ENCODE peak calls at places on chromosome 10, in seven cellular contexts. One of them, this sample, is unnamed.

GRCh38 chr10:86827639-86828038 is 71.2 kb downstream of the BMPR1A start:
- DNase-seq in H1: no peak
- DNase-seq in GM12891: no peak
- DNase-seq in SK-N-SH: no peak
- DNase-seq in HepG2: no peak
- DNase-seq in K562: no peak
- DNase-seq in GM12878: no peak
- DNase-seq in this sample: no peak

GRCh38 chr10:124151466-124152095 is 58.2 kb upstream of the CHST15 start:
- DNase-seq in H1: no peak
- DNase-seq in GM12891: no peak
- DNase-seq in SK-N-SH: no peak
- DNase-seq in HepG2: no peak
- DNase-seq in K562: no peak
- DNase-seq in GM12878: no peak
- DNase-seq in this sample: no peak

GRCh38 chr10:86786368-86786767 is 29.9 kb downstream of the BMPR1A start:
- DNase-seq in H1: no peak
- DNase-seq in GM12891: no peak
- DNase-seq in SK-N-SH: no peak
- DNase-seq in HepG2: no peak
- DNase-seq in K562: no peak
- DNase-seq in GM12878: no peak
- DNase-seq in this sample: no peak

GRCh38 chr10:16942361-16943078 is 125.3 kb upstream of the RSU1 start:
- DNase-seq in H1: no peak
- DNase-seq in GM12891: no peak
- DNase-seq in SK-N-SH: no peak
- DNase-seq in HepG2: no peak
- DNase-seq in K562: no peak
- DNase-seq in GM12878: no peak
- DNase-seq in this sample: no peak

GRCh38 chr10:122213766-122214165 is 57.3 kb upstream of the BTBD16 start:
- DNase-seq in H1: no peak
- DNase-seq in GM12891: no peak
- DNase-seq in SK-N-SH: peak; percentile 78
- DNase-seq in HepG2: no peak
- DNase-seq in K562: no peak
- DNase-seq in GM12878: no peak
- DNase-seq in this sample: no peak

GRCh38 chr10:35324196-35324595 is 12.1 kb upstream of the CCNY start:
- DNase-seq in H1: no peak
- DNase-seq in GM12891: no peak
- DNase-seq in SK-N-SH: no peak
- DNase-seq in HepG2: no peak
- DNase-seq in K562: no peak
- DNase-seq in GM12878: no peak
- DNase-seq in this sample: no peak

GRCh38 chr10:123309740-123310139 is 155.5 kb downstream of the BUB3 start:
- DNase-seq in H1: peak; percentile 42
- DNase-seq in GM12891: no peak
- DNase-seq in SK-N-SH: no peak
- DNase-seq in HepG2: no peak
- DNase-seq in K562: no peak
- DNase-seq in GM12878: no peak
- DNase-seq in this sample: no peak

GRCh38 chr10:74969093-74969492 is 142.4 kb upstream of the SAMD8 start:
- DNase-seq in H1: no peak
- DNase-seq in GM12891: no peak
- DNase-seq in SK-N-SH: no peak
- DNase-seq in HepG2: no peak
- DNase-seq in K562: no peak
- DNase-seq in GM12878: no peak
- DNase-seq in this sample: no peak

GRCh38 chr10:129410688-129411087 is 56.4 kb upstream of the MGMT start:
- DNase-seq in H1: no peak
- DNase-seq in GM12891: no peak
- DNase-seq in SK-N-SH: no peak
- DNase-seq in HepG2: no peak
- DNase-seq in K562: no peak
- DNase-seq in GM12878: no peak
- DNase-seq in this sample: no peak

GRCh38 chr10:110074986-110075664 is 67.3 kb downstream of the ADD3 start:
- DNase-seq in H1: no peak
- DNase-seq in GM12891: no peak
- DNase-seq in SK-N-SH: no peak
- DNase-seq in HepG2: no peak
- DNase-seq in K562: no peak
- DNase-seq in GM12878: no peak
- DNase-seq in this sample: no peak

GRCh38 chr10:72321248-72322029 is 33.3 kb downstream of the DNAJB12 start:
- DNase-seq in H1: no peak
- DNase-seq in GM12891: no peak
- DNase-seq in SK-N-SH: no peak
- DNase-seq in HepG2: no peak
- DNase-seq in K562: peak; percentile 72
- DNase-seq in GM12878: no peak
- DNase-seq in this sample: peak; percentile 4

GRCh38 chr10:117431160-117431559 is 55.9 kb upstream of the PDZD8 start:
- DNase-seq in H1: no peak
- DNase-seq in GM12891: no peak
- DNase-seq in SK-N-SH: no peak
- DNase-seq in HepG2: no peak
- DNase-seq in K562: no peak
- DNase-seq in GM12878: no peak
- DNase-seq in this sample: no peak

GRCh38 chr10:25016349-25017246 is at the start of gene THNSL1:
- DNase-seq in H1: peak; percentile 90
- DNase-seq in GM12891: peak; percentile 80
- DNase-seq in SK-N-SH: peak; percentile 92
- DNase-seq in HepG2: peak; percentile 97
- DNase-seq in K562: peak; percentile 99
- DNase-seq in GM12878: peak; percentile 90
- DNase-seq in this sample: peak; percentile 81

GRCh38 chr10:116671274-116671926 is 50.6 kb downstream of the PNLIPRP2 start:
- DNase-seq in H1: no peak
- DNase-seq in GM12891: no peak
- DNase-seq in SK-N-SH: no peak
- DNase-seq in HepG2: no peak
- DNase-seq in K562: no peak
- DNase-seq in GM12878: no peak
- DNase-seq in this sample: no peak

GRCh38 chr10:113680172-113681111 is 730 bp downstream of the CASP7 start:
- DNase-seq in H1: no peak
- DNase-seq in GM12891: no peak
- DNase-seq in SK-N-SH: no peak
- DNase-seq in HepG2: peak; percentile 24
- DNase-seq in K562: peak; percentile 21
- DNase-seq in GM12878: peak; percentile 42
- DNase-seq in this sample: no peak

GRCh38 chr10:7408494-7409044 is 2.3 kb downstream of the SFMBT2 start:
- DNase-seq in H1: peak; percentile 76
- DNase-seq in GM12891: peak; percentile 50
- DNase-seq in SK-N-SH: peak; percentile 90
- DNase-seq in HepG2: no peak
- DNase-seq in K562: peak; percentile 79
- DNase-seq in GM12878: no peak
- DNase-seq in this sample: peak; percentile 56

GRCh38 chr10:8133146-8133545 is 78.7 kb downstream of the GATA3 start:
- DNase-seq in H1: no peak
- DNase-seq in GM12891: no peak
- DNase-seq in SK-N-SH: no peak
- DNase-seq in HepG2: no peak
- DNase-seq in K562: no peak
- DNase-seq in GM12878: peak; percentile 80
- DNase-seq in this sample: peak; percentile 23

GRCh38 chr10:83917519-83918506 is 221.5 kb upstream of the GHITM start:
- DNase-seq in H1: no peak
- DNase-seq in GM12891: peak; percentile 18
- DNase-seq in SK-N-SH: no peak
- DNase-seq in HepG2: peak; percentile 12
- DNase-seq in K562: peak; percentile 39
- DNase-seq in GM12878: peak; percentile 32
- DNase-seq in this sample: no peak

GRCh38 chr10:123135415-123136141 is at the start of gene HMX3:
- DNase-seq in H1: peak; percentile 85
- DNase-seq in GM12891: peak; percentile 63
- DNase-seq in SK-N-SH: peak; percentile 57
- DNase-seq in HepG2: no peak
- DNase-seq in K562: peak; percentile 86
- DNase-seq in GM12878: no peak
- DNase-seq in this sample: peak; percentile 73

GRCh38 chr10:51176976-51177690 is 102.8 kb downstream of the PRKG1 start:
- DNase-seq in H1: no peak
- DNase-seq in GM12891: no peak
- DNase-seq in SK-N-SH: no peak
- DNase-seq in HepG2: no peak
- DNase-seq in K562: no peak
- DNase-seq in GM12878: no peak
- DNase-seq in this sample: no peak

GRCh38 chr10:4447977-4448376 is 378.0 kb upstream of the AKR1E2 start:
- DNase-seq in H1: no peak
- DNase-seq in GM12891: no peak
- DNase-seq in SK-N-SH: no peak
- DNase-seq in HepG2: no peak
- DNase-seq in K562: no peak
- DNase-seq in GM12878: no peak
- DNase-seq in this sample: no peak
- TF ChIP-seq TAF1 in H1: no peak
- TF ChIP-seq TAF1 in GM12891: no peak
- TF ChIP-seq TAF1 in SK-N-SH: no peak
- TF ChIP-seq TAF1 in HepG2: no peak
- TF ChIP-seq TAF1 in K562: no peak
- TF ChIP-seq TAF1 in GM12878: no peak
- TF ChIP-seq TAF1 in this sample: no peak

GRCh38 chr10:106897631-106898161 is 266.8 kb downstream of the SORCS1 start:
- DNase-seq in H1: no peak
- DNase-seq in GM12891: no peak
- DNase-seq in SK-N-SH: no peak
- DNase-seq in HepG2: no peak
- DNase-seq in K562: no peak
- DNase-seq in GM12878: no peak
- DNase-seq in this sample: no peak
- TF ChIP-seq POLR2AphosphoS5 in H1: no peak
- TF ChIP-seq POLR2AphosphoS5 in GM12891: no peak
- TF ChIP-seq POLR2AphosphoS5 in SK-N-SH: no peak
- TF ChIP-seq POLR2AphosphoS5 in HepG2: no peak
- TF ChIP-seq POLR2AphosphoS5 in K562: no peak
- TF ChIP-seq POLR2AphosphoS5 in GM12878: no peak
- TF ChIP-seq POLR2AphosphoS5 in this sample: no peak

DNA sequence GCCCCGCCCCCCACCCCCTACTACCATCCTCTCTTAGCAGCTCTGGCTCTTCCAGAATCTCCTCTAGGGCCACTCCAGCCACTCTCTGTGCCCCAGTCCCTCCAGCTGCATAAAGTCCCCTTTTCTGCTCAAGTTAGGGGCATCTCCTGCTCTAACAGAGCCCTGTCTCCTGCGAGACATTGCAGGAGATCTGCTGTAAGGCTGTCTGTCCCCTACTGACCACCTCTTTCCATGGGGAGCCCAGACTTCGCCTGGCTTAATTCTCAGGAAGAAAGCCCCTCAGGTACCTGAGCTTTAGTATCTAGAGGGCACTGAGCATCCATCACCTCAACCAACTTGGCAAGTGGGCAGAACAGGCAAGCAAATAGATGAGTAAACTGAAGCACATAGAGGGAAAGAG is 200.7 kb upstream of the ZMIZ1 start:
- DNase-seq in H1: no peak
- DNase-seq in GM12891: no peak
- DNase-seq in SK-N-SH: no peak
- DNase-seq in HepG2: no peak
- DNase-seq in K562: no peak
- DNase-seq in GM12878: no peak
- DNase-seq in this sample: no peak
- TF ChIP-seq TAF1 in H1: no peak
- TF ChIP-seq TAF1 in GM12891: no peak
- TF ChIP-seq TAF1 in SK-N-SH: no peak
- TF ChIP-seq TAF1 in HepG2: no peak
- TF ChIP-seq TAF1 in K562: no peak
- TF ChIP-seq TAF1 in GM12878: no peak
- TF ChIP-seq TAF1 in this sample: no peak

DNA sequence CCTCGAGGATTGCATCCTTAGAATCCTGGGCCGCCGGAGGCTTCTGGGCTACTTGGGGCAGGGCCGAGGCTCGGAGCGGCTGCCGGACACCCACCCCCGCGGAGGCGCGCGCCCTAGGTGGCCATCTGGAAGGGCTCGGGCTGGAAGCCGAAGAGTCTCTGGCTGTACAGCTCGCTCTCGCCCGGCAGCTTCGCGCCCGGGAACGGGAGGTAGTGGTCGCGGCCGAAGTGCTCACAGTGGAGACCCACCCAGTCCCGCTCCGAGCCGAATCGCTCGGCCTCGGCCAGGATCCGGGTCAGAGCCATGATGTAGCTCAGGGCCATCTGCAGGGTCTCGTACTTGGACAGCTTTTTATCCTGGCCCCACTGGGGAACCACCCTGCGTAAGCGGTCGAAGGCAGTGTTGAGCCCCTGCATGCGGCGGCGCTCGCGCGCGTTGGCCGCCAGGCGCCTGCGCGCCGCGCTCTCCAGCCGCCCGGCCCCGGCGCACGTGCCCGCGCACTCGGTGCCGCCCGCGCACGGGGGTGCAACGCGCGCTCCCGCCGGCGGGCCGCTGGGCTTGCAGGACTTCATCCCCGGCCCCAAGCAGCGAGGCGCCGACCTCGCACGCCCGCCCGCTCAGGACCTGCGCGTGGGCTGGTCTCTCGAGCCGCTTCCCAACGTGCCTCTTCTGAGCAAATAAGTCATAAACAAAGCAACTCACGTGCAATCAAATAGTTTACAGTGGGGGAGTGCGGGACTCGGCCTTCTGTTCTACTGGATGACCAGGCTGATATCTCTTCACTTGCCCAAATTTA is 609 bp downstream of the ATOH7 start:
- DNase-seq in H1: peak; percentile 88
- DNase-seq in GM12891: peak; percentile 83
- DNase-seq in SK-N-SH: peak; percentile 98
- DNase-seq in HepG2: peak; percentile 30
- DNase-seq in K562: peak; percentile 71
- DNase-seq in GM12878: no peak
- DNase-seq in this sample: peak; percentile 75
- TF ChIP-seq POLR2AphosphoS5 in H1: peak; percentile 74
- TF ChIP-seq POLR2AphosphoS5 in GM12891: no peak
- TF ChIP-seq POLR2AphosphoS5 in SK-N-SH: peak; percentile 51
- TF ChIP-seq POLR2AphosphoS5 in HepG2: no peak
- TF ChIP-seq POLR2AphosphoS5 in K562: no peak
- TF ChIP-seq POLR2AphosphoS5 in GM12878: no peak
- TF ChIP-seq POLR2AphosphoS5 in this sample: no peak

This sample was measured in GM12892.